ENCODE peak calls at places on chromosomes 4 and X, in four cellular contexts. X, L, P and O are unnamed samples.

GRCh38 chrX:96770315-96770714 is 85.7 kb downstream of the DIAPH2 start:
- DNase-seq in X (peak; percentile 1), L (no peak), P (peak; percentile 0), O (no peak)

GRCh38 chrX:112536544-112536943 is 143.2 kb downstream of the LHFPL1 start:
- DNase-seq in X (no peak), L (no peak), P (no peak), O (peak; percentile 24)

GRCh38 chr4:15531792-15532191 is 62.1 kb downstream of the CC2D2A start:
- DNase-seq in X (peak; percentile 50), L (no peak), P (no peak), O (no peak)

GRCh38 chrX:136710324-136710951 is 62.5 kb downstream of the CD40LG start:
- DNase-seq in X (no peak), L (no peak), P (no peak), O (no peak)

GRCh38 chr4:61336488-61336887 is 136.4 kb downstream of the ADGRL3 start:
- DNase-seq in X (no peak), L (no peak), P (no peak), O (no peak)

GRCh38 chr4:173531085-173531965 is 1.3 kb upstream of the HAND2 start:
- DNase-seq in X (no peak), L (no peak), P (no peak), O (peak; percentile 41)

GRCh38 chr4:118742050-118742449 is 56.9 kb downstream of the METTL14 start:
- DNase-seq in X (no peak), L (no peak), P (no peak), O (no peak)

GRCh38 chrX:138771042-138771441 is 59.5 kb upstream of the FGF13 start:
- DNase-seq in X (no peak), L (no peak), P (no peak), O (no peak)

GRCh38 chr4:105715692-105716278 is 7.2 kb downstream of the GSTCD start:
- DNase-seq in X (peak; percentile 28), L (no peak), P (peak; percentile 28), O (no peak)

GRCh38 chrX:11193035-11193469 is 81.9 kb downstream of the HCCS start:
- DNase-seq in X (no peak), L (no peak), P (no peak), O (no peak)

GRCh38 chrX:1465261-1466231 is 12.8 kb upstream of the ASMTL start:
- DNase-seq in X (no peak), L (no peak), P (no peak), O (no peak)

GRCh38 chr4:7647932-7648812 is 213.4 kb upstream of the PSAPL1 start:
- DNase-seq in X (peak; percentile 40), L (no peak), P (peak; percentile 76), O (no peak)

GRCh38 chr4:138710297-138710696 is 305.3 kb upstream of the NOCT start:
- DNase-seq in X (peak; percentile 36), L (no peak), P (no peak), O (no peak)

GRCh38 chr4:15345134-15345533 is 82.7 kb upstream of the C1QTNF7 start:
- DNase-seq in X (no peak), L (no peak), P (no peak), O (no peak)

GRCh38 chr4:104938624-104939023 is 208.1 kb upstream of the TET2 start:
- DNase-seq in X (no peak), L (no peak), P (no peak), O (no peak)

GRCh38 chrX:116277391-116277790 is 106.8 kb downstream of the AGTR2 start:
- DNase-seq in X (no peak), L (no peak), P (no peak), O (no peak)

GRCh38 chrX:150486011-150486410 is 82.4 kb upstream of the MTM1 start:
- DNase-seq in X (peak; percentile 30), L (no peak), P (peak; percentile 20), O (peak; percentile 49)

GRCh38 chr4:113474017-113474416 is 287.5 kb downstream of the CAMK2D start:
- DNase-seq in X (no peak), L (no peak), P (no peak), O (no peak)

GRCh38 chr4:145887241-145887964 is 51.2 kb downstream of the ZNF827 start:
- DNase-seq in X (no peak), L (no peak), P (no peak), O (no peak)

GRCh38 chr4:172654482-172654881 is 514.1 kb upstream of the GALNT7 start:
- DNase-seq in X (no peak), L (no peak), P (no peak), O (no peak)

GRCh38 chr4:82489076-82489475 is 58.7 kb downstream of the ENOPH1 start:
- DNase-seq in X (no peak), L (no peak), P (no peak), O (no peak)

GRCh38 chrX:43716696-43717095 is 60.6 kb downstream of the MAOA start:
- DNase-seq in X (no peak), L (no peak), P (no peak), O (no peak)

GRCh38 chr4:36165256-36166005 is 78.9 kb downstream of the ARAP2 start:
- DNase-seq in X (no peak), L (no peak), P (no peak), O (no peak)

GRCh38 chrX:149871940-149872339 is 9.0 kb upstream of the MAGEA8 start:
- DNase-seq in X (peak; percentile 71), L (peak; percentile 13), P (peak; percentile 10), O (peak; percentile 62)

GRCh38 chr4:86250006-86250405 is 109.8 kb downstream of the MAPK10 start:
- DNase-seq in X (no peak), L (no peak), P (no peak), O (no peak)
- TF ChIP-seq TCF7 in X (no peak), L (no peak), P (no peak), O (no peak)

DNA sequence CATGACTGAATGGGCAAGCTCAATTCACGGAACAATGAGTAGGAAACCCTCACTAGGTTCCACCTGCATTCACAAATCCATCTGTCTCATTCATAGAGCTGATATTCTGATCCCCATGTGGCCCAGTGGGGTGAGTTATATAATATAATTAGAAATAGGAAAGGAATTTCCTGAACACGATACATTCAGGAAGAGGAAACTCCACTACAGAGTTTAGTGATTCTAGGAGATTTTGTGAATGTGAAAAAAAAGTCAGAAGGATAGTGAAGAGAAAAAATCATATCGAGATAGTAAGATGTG is 471.2 kb downstream of the GASK1B start:
- DNase-seq in X (no peak), L (no peak), P (no peak), O (no peak)
- TF ChIP-seq MAX in X (no peak), L (no peak), P (no peak), O (no peak)

GRCh38 chr4:148962539-148963290 is 520.5 kb upstream of the NR3C2 start:
- DNase-seq in X (no peak), L (no peak), P (no peak), O (no peak)

GRCh38 chr4:148965080-148965479 is 522.9 kb upstream of the NR3C2 start:
- DNase-seq in X (no peak), L (no peak), P (no peak), O (no peak)

GRCh38 chr4:148964456-148964855 is 522.2 kb upstream of the NR3C2 start:
- DNase-seq in X (no peak), L (no peak), P (no peak), O (no peak)

GRCh38 chr4:148955926-148956325 is 513.7 kb upstream of the NR3C2 start:
- DNase-seq in X (no peak), L (no peak), P (no peak), O (no peak)

GRCh38 chr4:148961526-148961925 is 519.3 kb upstream of the NR3C2 start:
- DNase-seq in X (no peak), L (no peak), P (no peak), O (no peak)
- TF ChIP-seq TCF7 in X (no peak), L (no peak), P (no peak), O (no peak)

GRCh38 chr4:6271701-6272465 is 2.2 kb downstream of the WFS1 start:
- DNase-seq in X (no peak), L (no peak), P (no peak), O (no peak)
- TF ChIP-seq MAX in X (no peak), L (no peak), P (no peak), O (no peak)

GRCh38 chr4:58514299-58514698 is 1404.1 kb upstream of the IGFBP7 start:
- DNase-seq in X (no peak), L (no peak), P (no peak), O (no peak)
- TF ChIP-seq TCF7 in X (no peak), L (no peak), P (no peak), O (no peak)

DNA sequence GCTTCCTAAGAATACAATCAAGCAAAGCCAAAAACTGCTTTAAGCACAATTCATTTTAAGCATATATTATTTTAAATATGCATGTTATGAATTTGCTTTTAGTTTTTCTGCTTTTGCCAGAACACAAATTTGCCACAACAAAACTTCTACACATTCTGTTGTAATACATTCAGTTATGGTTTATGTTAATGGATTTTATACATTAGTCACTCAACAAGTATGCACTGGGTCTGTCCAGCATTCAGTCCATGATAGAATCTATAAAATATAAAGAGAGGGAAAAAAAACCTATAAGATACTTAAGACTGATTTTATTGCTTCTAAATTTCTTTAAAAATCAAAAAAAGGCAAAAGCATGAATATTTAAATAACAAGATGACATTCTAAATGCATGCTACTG is 22.2 kb downstream of the IQCM start:
- DNase-seq in X (no peak), L (no peak), P (no peak), O (no peak)
- TF ChIP-seq MAX in X (no peak), L (no peak), P (no peak), O (no peak)

GRCh38 chr4:176387571-176387970 is 67.8 kb downstream of the SPCS3 start:
- DNase-seq in X (no peak), L (no peak), P (no peak), O (no peak)
- TF ChIP-seq TCF7 in X (no peak), L (no peak), P (no peak), O (no peak)

GRCh38 chrX:124502599-124502998 is 156.2 kb downstream of the SH2D1A start:
- DNase-seq in X (no peak), L (no peak), P (no peak), O (no peak)
- TF ChIP-seq MAX in X (no peak), L (no peak), P (no peak), O (no peak)

DNA sequence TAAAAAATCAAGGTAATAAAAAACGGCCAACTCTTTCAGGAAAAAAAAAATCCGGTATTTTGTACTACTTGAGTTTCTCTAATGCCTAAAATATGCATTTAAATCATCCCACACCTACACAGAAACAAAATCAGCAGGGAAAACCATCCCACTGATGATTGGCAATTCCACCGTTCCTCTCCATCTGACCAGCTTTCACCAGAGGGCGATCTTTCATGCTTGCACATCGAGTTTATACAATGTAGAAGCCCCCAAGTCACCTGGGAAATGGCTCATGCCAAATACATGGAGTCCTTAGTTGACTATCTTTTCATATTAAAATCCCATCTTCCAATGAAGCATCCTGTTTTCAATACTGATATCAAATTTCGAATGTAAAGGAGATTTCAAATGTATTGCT is 69.2 kb downstream of the PTCHD1 start:
- DNase-seq in X (no peak), L (no peak), P (no peak), O (peak; percentile 10)
- TF ChIP-seq TCF7 in X (no peak), L (no peak), P (no peak), O (no peak)

DNA sequence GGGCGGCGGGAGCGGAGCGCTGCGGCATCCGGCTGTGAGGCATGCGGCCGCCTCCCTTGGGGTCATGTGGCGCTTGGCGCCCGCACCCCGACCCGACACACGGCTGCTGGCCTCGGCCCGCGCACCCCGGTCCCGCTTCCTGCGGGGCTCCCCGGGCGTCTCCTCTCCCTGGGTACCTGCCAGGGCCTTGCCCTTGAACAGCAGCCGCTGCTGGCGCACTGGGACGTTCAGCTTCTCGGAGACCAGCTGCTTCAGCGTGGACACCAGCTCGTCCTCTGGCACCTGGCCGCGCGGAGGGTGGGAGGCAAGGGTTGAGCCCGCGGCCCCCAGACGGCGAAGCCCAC is 391 bp downstream of the UBL4A start:
- DNase-seq in X (no peak), L (no peak), P (no peak), O (no peak)
- TF ChIP-seq MAX in X (no peak), L (no peak), P (peak; percentile 49), O (no peak)